ENCODE peak calls at places on chromosomes 5 and 9, in five cellular contexts. R is brain microvascular endothelial cell, X is Karpas-422, J is M059J, E is dermis blood vessel endothelial cell. Q is an unnamed sample.
A peak's percentile ranks its signal among the peaks of the same experiment; 100 is the strongest.

GRCh38 chr5:155587458-155587857 is 573.9 kb downstream of the KIF4B start:
- DNase-seq in X (no peak), R (no peak), E (no peak), J (no peak), Q (no peak)

GRCh38 chr5:3212869-3213268 is 382.8 kb upstream of the IRX1 start:
- DNase-seq in J (no peak), E (no peak), R (no peak), X (no peak), Q (no peak)

GRCh38 chr5:32984851-32985250 is 273.7 kb downstream of the NPR3 start:
- DNase-seq in X (no peak), E (peak; percentile 28), J (peak; percentile 62), R (peak; percentile 16), Q (peak; percentile 73)

GRCh38 chr5:109951758-109952157 is 262.0 kb downstream of the MAN2A1 start:
- DNase-seq in J (no peak), R (no peak), X (no peak), E (no peak), Q (no peak)

GRCh38 chr9:113210815-113211214 is 10.3 kb downstream of the FKBP15 start:
- DNase-seq in X (no peak), R (no peak), E (no peak), J (no peak), Q (no peak)

GRCh38 chr9:14314424-14314928 is 535 bp upstream of the NFIB start:
- DNase-seq in X (peak; percentile 51), R (peak; percentile 90), E (peak; percentile 91), J (peak; percentile 80), Q (peak; percentile 94)

GRCh38 chr5:128174951-128175350 is 91.4 kb downstream of the SLC12A2 start:
- DNase-seq in J (no peak), E (no peak), R (peak; percentile 80), X (no peak), Q (no peak)

GRCh38 chr5:142399899-142400298 is 75.1 kb upstream of the SPRY4 start:
- DNase-seq in E (peak; percentile 30), X (no peak), J (no peak), R (no peak), Q (peak; percentile 50)

GRCh38 chr5:178234121-178234752 is 1.6 kb upstream of the PHYKPL start:
- DNase-seq in R (no peak), X (no peak), J (no peak), E (no peak), Q (no peak)

GRCh38 chr5:106739127-106739526 is 931.6 kb downstream of the EFNA5 start:
- DNase-seq in J (no peak), R (no peak), E (no peak), X (no peak), Q (no peak)

GRCh38 chr9:109775516-109775915 is 4.5 kb upstream of the PALM2AKAP2 start:
- DNase-seq in J (peak; percentile 73), R (no peak), X (no peak), E (no peak), Q (no peak)

GRCh38 chr5:83711982-83712601 is 8.6 kb downstream of the HAPLN1 start:
- DNase-seq in J (peak; percentile 59), R (peak; percentile 53), X (peak; percentile 75), E (peak; percentile 71), Q (peak; percentile 49)

GRCh38 chr5:169299146-169299545 is 1.8 kb downstream of the SLIT3 start:
- DNase-seq in J (no peak), E (no peak), R (no peak), X (no peak), Q (no peak)

GRCh38 chr5:51389326-51389581 is 6.0 kb downstream of the ISL1 start:
- DNase-seq in R (no peak), J (no peak), E (no peak), X (no peak), Q (no peak)

GRCh38 chr9:96480736-96481135 is 30.8 kb downstream of the HABP4 start:
- DNase-seq in X (no peak), R (no peak), E (no peak), J (no peak), Q (no peak)

GRCh38 chr5:169956756-169957155 is 23.5 kb downstream of the INSYN2B start:
- DNase-seq in R (no peak), X (no peak), E (no peak), J (peak; percentile 46), Q (no peak)

GRCh38 chr5:28580616-28581015 is 1542.2 kb upstream of the CDH9 start:
- DNase-seq in X (no peak), J (peak; percentile 68), R (peak; percentile 75), E (no peak), Q (no peak)

GRCh38 chr5:137487600-137487999 is 11.5 kb downstream of the SPOCK1 start:
- DNase-seq in J (peak; percentile 87), E (peak; percentile 78), R (peak; percentile 28), X (no peak), Q (peak; percentile 79)

Q was measured in lung microvascular endothelial cell.